ENCODE peak calls at places on chromosome X, in five cellular contexts. Z is IMR-90, B is esophagus squamous epithelium, O is upper lobe of left lung, Q is ovary. I is an unnamed sample.

GRCh38 chrX:119943185-119943988 is at the start of gene NKAP:
- DNase-seq in O (peak; percentile 78), B (peak; percentile 8), Q (peak; percentile 84), Z (peak; percentile 94), I (peak; percentile 68)

GRCh38 chrX:47239898-47240545 is 7.2 kb downstream of the USP11 start:
- DNase-seq in O (no peak), Z (no peak), Q (no peak), B (no peak), I (no peak)

GRCh38 chrX:32170481-32170880 is 1040.9 kb downstream of the DMD start:
- DNase-seq in Z (no peak), O (no peak), Q (no peak), B (no peak), I (no peak)

GRCh38 chrX:96770315-96770714 is 85.7 kb downstream of the DIAPH2 start:
- DNase-seq in Q (no peak), Z (peak; percentile 18), O (no peak), B (no peak), I (no peak)

GRCh38 chrX:21955398-21956189 is 15.1 kb downstream of the SMS start:
- DNase-seq in Z (no peak), Q (no peak), B (no peak), O (no peak), I (no peak)

GRCh38 chrX:108736509-108737479 is at the start of gene IRS4:
- DNase-seq in B (no peak), Z (no peak), Q (peak; percentile 71), O (no peak), I (no peak)

GRCh38 chrX:13667940-13668339 is 15.0 kb downstream of the TCEANC start:
- DNase-seq in B (no peak), O (no peak), Q (no peak), Z (no peak), I (no peak)

GRCh38 chrX:30627818-30628652 is 25.2 kb upstream of the GK start:
- DNase-seq in O (no peak), Q (no peak), Z (no peak), B (no peak), I (no peak)

GRCh38 chrX:147828719-147829118 is 83.0 kb upstream of the FMR1 start:
- DNase-seq in Z (no peak), O (no peak), B (no peak), Q (no peak), I (no peak)

GRCh38 chrX:17024896-17025295 is 78.4 kb downstream of the REPS2 start:
- DNase-seq in Q (no peak), B (no peak), O (no peak), Z (no peak), I (peak; percentile 51)

GRCh38 chrX:13662537-13662841 is 9.5 kb downstream of the TCEANC start:
- DNase-seq in B (no peak), O (no peak), Q (no peak), Z (peak; percentile 67), I (no peak)

GRCh38 chrX:94662665-94663064 is 988.7 kb downstream of the FAM133A start:
- DNase-seq in O (no peak), Q (no peak), B (no peak), Z (no peak), I (no peak)

GRCh38 chrX:1440506-1440905 is 12.2 kb downstream of the ASMTL start:
- DNase-seq in B (no peak), Z (no peak), Q (no peak), O (peak; percentile 15), I (peak; percentile 5)

GRCh38 chrX:11781734-11782370 is 23.8 kb downstream of the MSL3 start:
- DNase-seq in O (no peak), B (no peak), Q (no peak), Z (no peak), I (no peak)

GRCh38 chrX:49291615-49292337 is 11.7 kb upstream of the GAGE10 start:
- DNase-seq in O (peak; percentile 59), B (no peak), Z (peak; percentile 45), Q (peak; percentile 58), I (peak; percentile 62)

GRCh38 chrX:129663171-129663570 is 8.4 kb upstream of the APLN start:
- DNase-seq in B (no peak), Z (peak; percentile 28), Q (no peak), O (no peak), I (no peak)

GRCh38 chrX:12946838-12947544 is 27.9 kb upstream of the TMSB4X start:
- DNase-seq in Z (peak; percentile 82), O (peak; percentile 76), Q (peak; percentile 56), B (peak; percentile 26), I (peak; percentile 89)

GRCh38 chrX:147838465-147839131 is 73.1 kb upstream of the FMR1 start:
- DNase-seq in B (no peak), Z (no peak), O (no peak), Q (no peak), I (no peak)

GRCh38 chrX:17535229-17535628 is 160.2 kb downstream of the NHS start:
- DNase-seq in Q (no peak), Z (peak; percentile 20), O (no peak), B (no peak), I (no peak)

GRCh38 chrX:20143539-20143938 is 1.9 kb upstream of the EIF1AX start:
- DNase-seq in B (no peak), Z (no peak), Q (no peak), O (no peak), I (no peak)

GRCh38 chrX:20139966-20140365 is 1.7 kb downstream of the EIF1AX start:
- DNase-seq in Z (peak; percentile 59), Q (no peak), O (no peak), B (no peak), I (no peak)

GRCh38 chrX:20143111-20143510 is 1.5 kb upstream of the EIF1AX start:
- DNase-seq in Z (no peak), O (no peak), B (no peak), Q (no peak), I (no peak)

GRCh38 chrX:20140410-20140809 is 1.2 kb downstream of the EIF1AX start:
- DNase-seq in Q (no peak), O (no peak), B (no peak), Z (no peak), I (no peak)

DNA sequence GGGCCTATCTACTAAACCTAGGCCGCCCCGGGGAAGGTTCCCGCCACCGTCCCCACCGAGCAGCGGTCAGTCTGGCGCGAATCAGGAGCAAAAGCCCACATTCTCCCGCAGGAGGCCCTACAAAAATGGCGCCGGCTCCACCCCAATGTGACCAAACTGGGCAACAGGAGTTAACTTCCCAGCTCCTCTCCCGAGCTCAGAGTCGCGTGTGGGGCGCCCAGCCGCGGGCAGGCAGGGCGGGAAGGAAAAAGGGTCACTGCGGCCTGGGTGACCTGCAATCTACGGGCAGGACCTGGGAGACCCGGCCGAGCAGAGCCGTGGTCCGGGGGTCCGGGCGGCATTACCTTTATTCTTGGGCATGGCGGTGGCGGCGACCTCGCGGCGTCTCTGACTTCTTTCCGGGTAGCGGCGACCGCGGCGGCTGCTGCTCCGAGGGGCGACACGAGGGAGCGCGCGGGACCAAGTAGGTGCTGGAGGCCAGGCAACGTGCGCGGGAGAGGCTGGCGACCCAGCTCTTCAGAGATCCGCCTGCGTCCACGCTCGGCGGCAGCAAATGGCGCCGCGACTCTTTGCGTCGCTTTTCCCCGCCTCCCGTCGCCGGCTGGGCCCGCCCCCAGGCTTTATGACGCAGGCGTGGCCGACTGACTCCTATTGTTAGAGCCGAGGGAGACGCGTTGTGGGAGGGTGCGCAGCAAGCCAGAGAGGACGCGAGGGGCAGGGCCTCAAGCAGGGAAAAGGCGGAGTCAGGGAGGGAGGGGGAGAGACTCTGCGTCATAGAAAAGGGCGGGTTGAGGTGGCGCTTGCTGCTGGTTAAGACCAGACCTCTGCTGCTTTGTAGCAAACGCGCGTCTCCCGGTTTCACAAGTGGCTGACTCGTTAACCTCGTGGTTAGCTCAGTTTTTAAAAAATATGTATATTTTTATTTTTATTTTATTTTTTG is at the start of gene EIF1AX:
- DNase-seq in Z (peak; percentile 99), B (peak; percentile 98), Q (peak; percentile 99), O (peak; percentile 100), I (peak; percentile 98)
- TF ChIP-seq POLR2A in Z (peak; percentile 89), B (peak; percentile 97), Q (peak; percentile 96), O (peak; percentile 92), I (peak; percentile 91)

GRCh38 chrX:101452051-101452450 is 33.2 kb upstream of the ARMCX4 start:
- DNase-seq in Q (no peak), B (no peak), O (no peak), Z (no peak), I (no peak)
- H3K27ac ChIP-seq in Q (no peak overlapping the region), B (no peak overlapping the region), O (no peak overlapping the region), Z (no peak overlapping the region), I (no peak overlapping the region)

GRCh38 chrX:124699876-124700275 is 353.5 kb downstream of the SH2D1A start:
- DNase-seq in B (no peak), O (no peak), Q (no peak), Z (no peak), I (no peak)
- H3K4me3 ChIP-seq in B (no peak overlapping the region), O (no peak overlapping the region), Q (no peak overlapping the region), Z (no peak overlapping the region), I (no peak overlapping the region)

GRCh38 chrX:39000802-39001201 is 199.5 kb downstream of the MID1IP1 start:
- DNase-seq in Z (peak; percentile 37), Q (no peak), O (no peak), B (no peak), I (no peak)
- TF ChIP-seq POLR2A in Z (no peak), Q (no peak), O (no peak), B (no peak), I (no peak)

I was measured in Peyer's patch.